ENCODE peak calls at places on chromosomes 11 and 22, in four cellular contexts. One of them, this sample, is unnamed.

GRCh38 chr11:35473975-35474374 is 51.4 kb downstream of the PAMR1 start:
- DNase-seq in psoas muscle: no peak
- DNase-seq in heart right ventricle: no peak
- DNase-seq in testis: no peak
- DNase-seq in this sample: no peak

GRCh38 chr11:3826721-3827120 is 14.0 kb downstream of the RHOG start:
- DNase-seq in psoas muscle: no peak
- DNase-seq in heart right ventricle: no peak
- DNase-seq in testis: no peak
- DNase-seq in this sample: no peak

GRCh38 chr22:23897320-23897719 is 3.1 kb downstream of the MIF start:
- DNase-seq in heart right ventricle: no peak
- DNase-seq in psoas muscle: no peak
- DNase-seq in testis: no peak
- DNase-seq in this sample: no peak

GRCh38 chr22:24763872-24764485 is 10.5 kb downstream of the PIWIL3 start:
- DNase-seq in psoas muscle: no peak
- DNase-seq in heart right ventricle: no peak
- DNase-seq in testis: no peak
- DNase-seq in this sample: no peak

GRCh38 chr11:9264381-9265210 is 554 bp downstream of the DENND5A start:
- DNase-seq in heart right ventricle: peak; percentile 47
- DNase-seq in psoas muscle: peak; percentile 78
- DNase-seq in testis: peak; percentile 67
- DNase-seq in this sample: peak; percentile 72

GRCh38 chr11:12280838-12281565 is 96.4 kb upstream of the PARVA start:
- DNase-seq in psoas muscle: no peak
- DNase-seq in heart right ventricle: no peak
- DNase-seq in testis: peak; percentile 8
- DNase-seq in this sample: no peak

GRCh38 chr11:34425863-34426262 is 12.9 kb upstream of the CAT start:
- DNase-seq in testis: no peak
- DNase-seq in psoas muscle: no peak
- DNase-seq in heart right ventricle: no peak
- DNase-seq in this sample: no peak

GRCh38 chr11:113907155-113907554 is 2.6 kb downstream of the HTR3B start:
- DNase-seq in psoas muscle: no peak
- DNase-seq in heart right ventricle: no peak
- DNase-seq in testis: no peak
- DNase-seq in this sample: no peak

GRCh38 chr22:40044870-40045834 is 50.4 kb downstream of the FAM83F start:
- DNase-seq in heart right ventricle: peak; percentile 57
- DNase-seq in testis: peak; percentile 68
- DNase-seq in psoas muscle: peak; percentile 81
- DNase-seq in this sample: peak; percentile 60

GRCh38 chr11:69883292-69884255 is 64.4 kb upstream of the FGF3 start:
- DNase-seq in heart right ventricle: no peak
- DNase-seq in testis: no peak
- DNase-seq in psoas muscle: no peak
- DNase-seq in this sample: no peak

GRCh38 chr11:10294289-10294953 is 402 bp upstream of the SBF2 start:
- DNase-seq in heart right ventricle: peak; percentile 59
- DNase-seq in testis: peak; percentile 48
- DNase-seq in psoas muscle: peak; percentile 74
- DNase-seq in this sample: peak; percentile 52

GRCh38 chr11:11578542-11578941 is 43.3 kb downstream of the GALNT18 start:
- DNase-seq in heart right ventricle: no peak
- DNase-seq in testis: no peak
- DNase-seq in psoas muscle: no peak
- DNase-seq in this sample: no peak

GRCh38 chr11:133967599-133968238 is 11.0 kb upstream of the IGSF9B start:
- DNase-seq in testis: no peak
- DNase-seq in heart right ventricle: no peak
- DNase-seq in psoas muscle: no peak
- DNase-seq in this sample: no peak

GRCh38 chr11:119352857-119353260 is 6.4 kb upstream of the MFRP start:
- DNase-seq in psoas muscle: peak; percentile 34
- DNase-seq in heart right ventricle: no peak
- DNase-seq in testis: peak; percentile 91
- DNase-seq in this sample: peak; percentile 81
- H3K27ac ChIP-seq in psoas muscle: no peak overlapping the region
- H3K27ac ChIP-seq in heart right ventricle: peak overlapping the region; percentile 57
- H3K27ac ChIP-seq in testis: peak overlapping the region; percentile 47
- H3K27ac ChIP-seq in this sample: no peak overlapping the region

DNA sequence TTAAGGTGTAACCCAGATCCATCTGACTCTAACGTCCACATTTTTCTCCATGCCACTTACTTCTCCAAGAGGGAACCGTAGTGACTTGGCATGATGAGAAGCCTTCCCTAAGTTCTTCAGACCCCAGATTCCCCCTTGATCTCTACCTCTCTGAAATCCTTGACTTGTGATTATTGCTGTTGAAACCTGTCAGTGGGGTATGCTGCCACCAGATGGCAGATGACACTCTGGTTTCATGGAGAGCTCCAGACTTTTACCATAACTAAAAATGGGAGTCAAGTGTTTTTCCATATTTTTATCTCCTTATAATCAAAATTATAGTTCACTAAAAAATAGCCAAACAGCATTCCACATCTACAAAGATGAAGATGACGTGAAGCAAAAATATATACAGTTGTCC is 504.2 kb downstream of the SOX6 start:
- DNase-seq in psoas muscle: no peak
- DNase-seq in testis: peak; percentile 55
- DNase-seq in heart right ventricle: no peak
- DNase-seq in this sample: no peak
- TF ChIP-seq CTCF in psoas muscle: peak; percentile 62
- TF ChIP-seq CTCF in testis: peak; percentile 43
- TF ChIP-seq CTCF in heart right ventricle: peak; percentile 51
- TF ChIP-seq CTCF in this sample: peak; percentile 38

GRCh38 chr22:32401486-32401885 is 10.6 kb downstream of the RTCB start:
- DNase-seq in heart right ventricle: no peak
- DNase-seq in psoas muscle: no peak
- DNase-seq in testis: no peak
- DNase-seq in this sample: no peak
- H3K36me3 ChIP-seq in heart right ventricle: peaks cover 100% of the 10 kb centered on the region
- H3K36me3 ChIP-seq in psoas muscle: peaks cover 5% of the 10 kb centered on the region
- H3K36me3 ChIP-seq in testis: no peaks in the 10 kb centered on the region
- H3K36me3 ChIP-seq in this sample: no peaks in the 10 kb centered on the region

GRCh38 chr22:36336246-36337182 is 51.3 kb downstream of the MYH9 start:
- DNase-seq in psoas muscle: no peak
- DNase-seq in testis: no peak
- DNase-seq in heart right ventricle: no peak
- DNase-seq in this sample: peak; percentile 81
- H3K27ac ChIP-seq in psoas muscle: peak overlapping the region; percentile 86
- H3K27ac ChIP-seq in testis: peak overlapping the region; percentile 0
- H3K27ac ChIP-seq in heart right ventricle: peak overlapping the region; percentile 89
- H3K27ac ChIP-seq in this sample: peak overlapping the region; percentile 15

GRCh38 chr11:13318498-13319295 is 41.1 kb downstream of the BMAL1 start:
- DNase-seq in heart right ventricle: no peak
- DNase-seq in testis: no peak
- DNase-seq in psoas muscle: no peak
- DNase-seq in this sample: no peak
- TF ChIP-seq CTCF in heart right ventricle: no peak
- TF ChIP-seq CTCF in testis: no peak
- TF ChIP-seq CTCF in psoas muscle: no peak
- TF ChIP-seq CTCF in this sample: no peak

DNA sequence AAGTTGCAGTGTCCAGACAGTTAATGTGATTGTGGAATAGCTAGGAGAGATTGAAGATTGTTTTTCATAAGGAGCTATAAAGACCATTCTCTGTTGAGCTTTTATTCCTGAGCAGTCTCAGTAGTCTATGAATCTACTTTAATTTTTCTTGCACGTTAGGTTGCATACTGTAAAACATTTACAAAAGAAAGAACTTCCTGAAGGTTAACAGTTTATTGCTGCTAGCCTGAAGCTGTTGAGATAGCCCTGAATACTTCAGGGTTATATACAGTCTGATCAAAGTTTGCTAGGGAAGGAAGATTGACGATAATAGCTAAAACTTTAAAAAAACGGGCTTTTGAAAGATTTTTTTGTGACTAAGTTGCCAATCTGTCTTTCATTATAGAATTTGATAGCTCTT is 64.8 kb downstream of the PPP6R3 start:
- DNase-seq in heart right ventricle: no peak
- DNase-seq in psoas muscle: no peak
- DNase-seq in testis: no peak
- DNase-seq in this sample: no peak
- H3K36me3 ChIP-seq in heart right ventricle: peaks cover 65% of the 10 kb centered on the region
- H3K36me3 ChIP-seq in psoas muscle: peaks cover 3% of the 10 kb centered on the region
- H3K36me3 ChIP-seq in testis: no peaks in the 10 kb centered on the region
- H3K36me3 ChIP-seq in this sample: peaks cover 31% of the 10 kb centered on the region

DNA sequence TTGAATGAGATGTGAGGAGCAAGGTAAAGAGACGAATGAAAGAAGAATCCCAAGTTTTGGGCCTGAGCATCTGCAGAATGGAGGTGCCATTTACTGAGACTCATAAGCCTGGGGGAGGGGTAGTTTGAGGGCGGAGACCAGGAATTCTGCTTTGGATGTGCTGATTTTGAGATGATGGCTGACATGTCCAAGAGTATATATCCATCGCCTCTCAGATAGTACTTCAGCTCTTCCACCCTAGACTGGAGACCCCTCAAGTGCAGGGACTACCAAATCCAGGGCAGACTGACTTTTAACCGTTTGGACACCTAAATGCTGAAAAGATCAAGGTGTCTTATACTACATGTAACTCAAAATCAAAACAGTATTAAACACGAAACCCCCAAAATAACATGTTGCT is 1.3 kb upstream of the SDF2L1 start:
- DNase-seq in testis: no peak
- DNase-seq in psoas muscle: no peak
- DNase-seq in heart right ventricle: no peak
- DNase-seq in this sample: no peak
- H3K27ac ChIP-seq in testis: no peak overlapping the region
- H3K27ac ChIP-seq in psoas muscle: no peak overlapping the region
- H3K27ac ChIP-seq in heart right ventricle: no peak overlapping the region
- H3K27ac ChIP-seq in this sample: no peak overlapping the region

DNA sequence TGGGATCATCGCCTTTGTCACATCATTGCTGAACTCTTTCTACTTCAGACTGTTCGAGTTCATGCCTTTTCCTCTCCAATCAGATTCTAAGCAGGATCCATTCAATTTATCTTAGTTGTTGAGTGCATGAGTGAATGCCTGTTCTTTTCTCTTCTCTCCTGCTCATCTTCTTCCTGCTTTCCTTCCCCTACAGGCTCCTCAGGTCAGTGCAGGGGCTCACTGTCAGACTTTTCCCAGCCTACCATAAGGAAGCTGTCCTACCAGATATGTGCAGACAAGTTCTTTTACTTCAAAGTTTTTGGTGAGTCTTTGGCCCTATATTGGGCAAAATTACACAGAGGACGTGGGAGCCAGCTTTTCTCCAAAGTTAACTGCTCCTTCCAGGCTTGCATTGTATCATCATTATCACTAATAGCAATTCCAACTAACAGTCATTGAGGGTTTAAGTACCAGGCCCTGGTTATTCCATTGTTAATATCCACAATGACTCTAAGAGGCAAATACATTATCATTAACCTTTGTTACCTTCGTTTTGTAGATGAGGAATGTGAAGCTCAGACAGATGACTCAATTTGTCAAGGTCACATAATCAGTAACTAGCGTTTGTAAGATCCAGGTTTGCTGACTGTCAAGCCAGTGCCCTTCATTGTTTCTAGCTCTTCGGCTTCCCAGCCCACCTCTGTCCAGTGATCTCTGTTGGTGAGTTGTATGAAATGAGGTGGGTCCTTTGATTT is 30.4 kb downstream of the OR6Q1 start:
- DNase-seq in psoas muscle: no peak
- DNase-seq in testis: no peak
- DNase-seq in heart right ventricle: no peak
- DNase-seq in this sample: no peak
- TF ChIP-seq CTCF in psoas muscle: no peak
- TF ChIP-seq CTCF in testis: no peak
- TF ChIP-seq CTCF in heart right ventricle: no peak
- TF ChIP-seq CTCF in this sample: no peak

DNA sequence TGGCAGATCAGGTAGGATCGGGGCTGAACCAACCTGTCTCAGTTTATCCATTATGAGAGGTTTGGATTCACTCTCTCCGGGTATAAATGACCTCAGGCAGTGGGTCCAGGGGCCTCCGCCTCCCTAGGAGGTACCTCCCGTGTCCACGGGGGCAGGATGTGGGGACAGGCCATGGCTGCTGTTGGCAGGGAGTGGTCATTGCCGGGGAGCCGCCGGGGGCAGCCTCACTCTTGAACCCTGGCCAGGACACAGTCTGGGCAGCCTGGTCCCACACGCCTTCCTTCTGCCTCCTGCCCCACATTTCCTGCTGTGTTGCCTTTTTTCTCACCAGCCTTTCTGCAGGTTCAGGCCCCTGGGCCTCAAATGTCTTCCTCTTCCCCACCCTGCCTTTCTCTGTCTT is 30.9 kb downstream of the ZC3H7B start:
- DNase-seq in psoas muscle: no peak
- DNase-seq in heart right ventricle: no peak
- DNase-seq in testis: no peak
- DNase-seq in this sample: no peak
- H3K36me3 ChIP-seq in psoas muscle: no peaks in the 10 kb centered on the region
- H3K36me3 ChIP-seq in heart right ventricle: peaks cover 87% of the 10 kb centered on the region
- H3K36me3 ChIP-seq in testis: no peaks in the 10 kb centered on the region
- H3K36me3 ChIP-seq in this sample: peaks cover 65% of the 10 kb centered on the region